ENCODE peak calls at places on chromosome 4, in five cellular contexts. V, H, X, F and T are unnamed samples. For H3K36me3, the result is how much of the 10 kb centered on the place peaks cover.

GRCh38 chr4:156472624-156473023 is 499.0 kb downstream of the PDGFC start:
- DNase-seq in V (no peak), H (no peak), X (no peak), F (no peak), T (no peak)

GRCh38 chr4:156673483-156673882 is 298.1 kb downstream of the PDGFC start:
- DNase-seq in V (no peak), H (no peak), X (no peak), F (no peak), T (no peak)

GRCh38 chr4:170089274-170089742 is 448 bp downstream of the AADAT start:
- DNase-seq in V (no peak), H (no peak), X (peak), F (no peak), T (no peak)

GRCh38 chr4:84862064-84862463 is 104.4 kb downstream of the WDFY3 start:
- DNase-seq in V (no peak), H (no peak), X (no peak), F (no peak), T (no peak)

GRCh38 chr4:40575846-40576245 is 53.8 kb downstream of the RBM47 start:
- DNase-seq in V (no peak), H (no peak), X (no peak), F (no peak), T (no peak)

GRCh38 chr4:174210952-174211490 is 72.4 kb downstream of the FBXO8 start:
- DNase-seq in V (no peak), H (no peak), X (no peak), F (no peak), T (no peak)

GRCh38 chr4:176925962-176926361 is 133.2 kb upstream of the VEGFC start:
- DNase-seq in V (no peak), H (no peak), X (no peak), F (no peak), T (no peak)

GRCh38 chr4:75555294-75556164 is at the start of gene ODAPH:
- DNase-seq in V (no peak), H (no peak), X (no peak), F (no peak), T (no peak)

GRCh38 chr4:4386296-4386735 is 586 bp upstream of the NSG1 start:
- DNase-seq in V (no peak), H (peak), X (no peak), F (no peak), T (peak)

GRCh38 chr4:179307297-179308136 is 1865.3 kb upstream of the AGA start:
- DNase-seq in V (no peak), H (no peak), X (no peak), F (no peak), T (no peak)

GRCh38 chr4:90328558-90328957 is 201.4 kb downstream of the CCSER1 start:
- DNase-seq in V (no peak), H (no peak), X (peak), F (no peak), T (no peak)

GRCh38 chr4:94177822-94178221 is 29.8 kb upstream of the SMARCAD1 start:
- DNase-seq in V (no peak), H (no peak), X (no peak), F (no peak), T (no peak)

GRCh38 chr4:156476359-156476758 is 495.2 kb downstream of the PDGFC start:
- DNase-seq in V (no peak), H (no peak), X (no peak), F (no peak), T (no peak)

GRCh38 chr4:3192827-3193226 is 56.1 kb upstream of the MSANTD1 start:
- DNase-seq in V (no peak), H (no peak), X (no peak), F (no peak), T (no peak)

GRCh38 chr4:1300466-1301455 is 11.1 kb downstream of the MAEA start:
- DNase-seq in V (peak), H (peak), X (peak), F (peak), T (no peak)

GRCh38 chr4:146335763-146336412 is 121.5 kb downstream of the REELD1 start:
- DNase-seq in V (no peak), H (no peak), X (no peak), F (no peak), T (no peak)

GRCh38 chr4:653080-653821 is 20.8 kb downstream of the ATP5ME start:
- DNase-seq in V (peak), H (no peak), X (peak), F (no peak), T (no peak)

GRCh38 chr4:119130365-119131065 is 5.1 kb upstream of the MYOZ2 start:
- DNase-seq in V (no peak), H (no peak), X (no peak), F (no peak), T (no peak)

GRCh38 chr4:52572936-52573485 is 86.1 kb downstream of the USP46 start:
- DNase-seq in V (no peak), H (no peak), X (no peak), F (no peak), T (no peak)

GRCh38 chr4:165464813-165465381 is 86.1 kb downstream of the CPE start:
- DNase-seq in V (no peak), H (no peak), X (no peak), F (no peak), T (peak)

GRCh38 chr4:101086801-101087586 is 260.3 kb downstream of the PPP3CA start:
- DNase-seq in V (no peak), H (no peak), X (no peak), F (no peak), T (no peak)

GRCh38 chr4:52051213-52051614 is at the start of gene SPATA18:
- DNase-seq in V (peak), H (peak), X (peak), F (no peak), T (no peak)

GRCh38 chr4:22957774-22958173 is 265.0 kb downstream of the GBA3 start:
- DNase-seq in V (no peak), H (no peak), X (no peak), F (no peak), T (no peak)

GRCh38 chr4:143433231-143433630 is 80.3 kb upstream of the SMARCA5 start:
- DNase-seq in V (no peak), H (no peak), X (no peak), F (no peak), T (no peak)

GRCh38 chr4:88040707-88041106 is 33.3 kb downstream of the PKD2 start:
- DNase-seq in V (no peak), H (no peak), X (no peak), F (no peak), T (no peak)

GRCh38 chr4:16079046-16079445 is 4.8 kb downstream of the PROM1 start:
- DNase-seq in V (no peak), H (no peak), X (no peak), F (no peak), T (no peak)

GRCh38 chr4:1494416-1495315 is 88.4 kb upstream of the NKX1-1 start:
- DNase-seq in V (no peak), H (peak), X (peak), F (no peak), T (no peak)

GRCh38 chr4:156329779-156330178 is 376.1 kb upstream of the CTSO start:
- DNase-seq in V (no peak), H (no peak), X (no peak), F (no peak), T (no peak)

GRCh38 chr4:94918543-94918942 is 160.8 kb downstream of the BMPR1B start:
- DNase-seq in V (no peak), H (no peak), X (no peak), F (no peak), T (no peak)

GRCh38 chr4:121690001-121690400 is 6.8 kb downstream of the ANXA5 start:
- DNase-seq in V (no peak), H (no peak), X (no peak), F (no peak), T (no peak)

GRCh38 chr4:139188648-139189416 is 11.8 kb upstream of the ELF2 start:
- DNase-seq in V (no peak), H (no peak), X (no peak), F (no peak), T (no peak)

GRCh38 chr4:54090804-54091623 is 8.9 kb upstream of the GSX2 start:
- DNase-seq in V (peak), H (no peak), X (peak), F (no peak), T (no peak)

GRCh38 chr4:88457307-88458090 is 580 bp downstream of the HERC5 start:
- DNase-seq in V (peak), H (peak), X (peak), F (no peak), T (no peak)

GRCh38 chr4:8131210-8131609 is 27.4 kb downstream of the ABLIM2 start:
- DNase-seq in V (no peak), H (no peak), X (no peak), F (no peak), T (no peak)

GRCh38 chr4:2848449-2848848 is 4.8 kb downstream of the ADD1 start:
- DNase-seq in V (no peak), H (no peak), X (no peak), F (no peak), T (no peak)

GRCh38 chr4:41072021-41072777 is 142.1 kb downstream of the APBB2 start:
- DNase-seq in V (no peak), H (no peak), X (no peak), F (no peak), T (no peak)

GRCh38 chr4:173736840-173737239 is 206.8 kb upstream of the HAND2 start:
- DNase-seq in V (no peak), H (no peak), X (no peak), F (no peak), T (no peak)

DNA sequence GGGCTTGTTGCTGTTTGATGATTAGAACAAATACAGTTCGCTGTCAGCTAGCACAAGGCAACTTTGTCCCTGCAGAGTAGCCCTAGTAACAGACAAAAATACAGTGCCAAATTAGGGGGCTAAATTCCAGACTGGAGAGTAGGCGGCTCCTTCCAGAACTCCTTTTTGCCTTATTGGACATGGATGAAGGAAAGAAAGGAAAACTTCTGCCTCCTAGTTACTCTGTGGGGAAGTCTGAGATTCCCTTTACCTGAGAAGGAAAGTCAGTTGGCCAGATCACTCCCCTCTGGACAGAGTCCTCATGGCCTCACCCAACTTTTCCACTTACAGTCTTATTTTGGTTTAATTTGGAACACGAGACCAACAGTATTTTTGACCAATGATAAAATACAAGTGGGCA is 140.5 kb upstream of the ADAMTS3 start:
- DNase-seq in V (no peak), H (no peak), X (no peak), F (no peak), T (no peak)
- H3K4me3 ChIP-seq in V (no peak), H (no peak), X (no peak), F (no peak), T (no peak)

DNA sequence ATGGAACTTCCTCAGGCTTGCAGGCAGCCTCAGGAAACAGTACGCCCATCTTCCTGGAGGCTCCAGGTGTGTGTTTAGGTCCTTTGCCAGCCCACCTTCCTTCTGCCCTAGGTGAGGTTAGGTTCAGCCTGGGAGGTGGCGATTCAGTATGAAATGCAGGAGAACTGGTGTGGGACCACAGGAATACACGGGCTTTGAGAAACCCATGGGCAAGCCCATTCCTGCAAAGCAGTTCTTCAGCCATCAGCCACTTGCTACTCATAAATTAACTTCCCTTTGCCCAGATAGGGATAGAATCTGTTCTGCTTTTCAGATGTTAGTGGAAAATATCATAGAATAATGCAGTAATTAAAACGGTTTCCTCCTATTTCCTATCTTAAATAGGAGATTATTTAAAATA is 32.2 kb downstream of the TBC1D14 start:
- DNase-seq in V (no peak), H (no peak), X (no peak), F (no peak), T (no peak)
- H3K36me3 ChIP-seq in V (under half), H (under half), X (under half), F (under half), T (under half)

DNA sequence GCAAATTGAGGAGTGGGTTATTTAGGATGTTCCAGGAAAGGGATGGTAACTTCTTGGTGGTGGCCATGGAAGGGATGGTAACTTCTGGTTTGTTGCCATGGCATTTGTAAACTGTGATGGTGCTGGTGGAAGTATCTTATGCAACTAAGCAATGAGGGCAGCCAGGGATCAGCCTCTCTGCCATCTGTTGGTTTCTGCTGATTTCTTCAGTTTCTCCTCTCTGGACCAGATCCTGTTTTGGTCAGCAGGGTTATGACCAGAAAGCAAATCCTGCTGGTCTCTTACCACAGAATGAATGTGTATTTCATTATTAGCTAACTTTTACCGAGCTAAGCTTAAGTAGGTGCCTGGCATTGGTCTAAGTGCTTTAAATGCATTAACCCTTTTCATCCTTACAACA is 69.3 kb upstream of the FAT1 start:
- DNase-seq in V (no peak), H (no peak), X (no peak), F (no peak), T (no peak)
- H3K27ac ChIP-seq in V (no peak), H (no peak), X (no peak), F (no peak), T (no peak)

GRCh38 chr4:26074672-26075071 is 160.7 kb downstream of the SMIM20 start:
- DNase-seq in V (peak), H (no peak), X (peak), F (no peak), T (peak)
- H3K4me3 ChIP-seq in V (no peak), H (no peak), X (no peak), F (no peak), T (no peak)